ENCODE peak calls at places on chromosomes 5 and 9, in nine cellular contexts. C, A, R, Z, W, I, B, L and F are unnamed samples.
A peak's percentile ranks its signal among the peaks of the same experiment; 100 is the strongest.

GRCh38 chr5:168329302-168329701 is 37.9 kb downstream of the WWC1 start:
- DNase-seq in Z (no peak), C (no peak), L (no peak), B (no peak), R (no peak), A (no peak), I (no peak), W (no peak), F (no peak)

GRCh38 chr5:33772276-33772990 is 119.4 kb downstream of the ADAMTS12 start:
- DNase-seq in R (no peak), C (no peak), L (peak; percentile 85), B (no peak), W (no peak), A (no peak), Z (no peak), I (no peak), F (no peak)

GRCh38 chr5:60287174-60287771 is 393.7 kb upstream of the PDE4D start:
- DNase-seq in Z (peak; percentile 15), L (peak; percentile 54), C (peak; percentile 23), A (peak; percentile 19), W (no peak), R (peak; percentile 57), I (no peak), B (peak; percentile 46), F (no peak)

GRCh38 chr9:102072061-102072764 is 333.8 kb upstream of the GRIN3A start:
- DNase-seq in A (no peak), W (no peak), B (no peak), R (no peak), Z (no peak), I (no peak), L (no peak), C (no peak), F (no peak)

GRCh38 chr9:118578467-118578866 is 790.8 kb downstream of the BRINP1 start:
- DNase-seq in B (no peak), W (no peak), R (no peak), A (no peak), L (peak; percentile 88), Z (peak; percentile 60), C (no peak), I (no peak), F (no peak)

GRCh38 chr9:105150991-105151685 is 93.3 kb upstream of the SLC44A1 start:
- DNase-seq in A (no peak), R (no peak), L (peak; percentile 65), C (no peak), I (no peak), Z (no peak), W (no peak), B (no peak), F (no peak)

GRCh38 chr9:71685988-71686387 is 82.3 kb downstream of the CEMIP2 start:
- DNase-seq in I (no peak), W (no peak), A (no peak), C (no peak), R (no peak), B (no peak), Z (no peak), L (no peak), F (no peak)

GRCh38 chr5:174773371-174773770 is 49.0 kb downstream of the MSX2 start:
- DNase-seq in L (no peak), R (no peak), A (no peak), Z (no peak), I (no peak), B (no peak), W (no peak), C (no peak), F (no peak)

GRCh38 chr9:91053824-91054223 is 252.2 kb downstream of the SYK start:
- DNase-seq in B (no peak), I (no peak), A (no peak), C (no peak), R (no peak), Z (no peak), W (no peak), L (no peak), F (no peak)